ENCODE peak calls at places on chromosomes 3 and 15, in five cellular contexts. A is HFFc6, R is GM12865, M is brain microvascular endothelial cell, D is ascending aorta. J is an unnamed sample.

GRCh38 chr3:149625795-149626194 is 32.0 kb downstream of the WWTR1 start:
- DNase-seq in A (peak), R (no peak), M (no peak), D (no peak), J (no peak)

GRCh38 chr3:51591231-51591630 is 52.7 kb downstream of the RAD54L2 start:
- DNase-seq in A (no peak), R (no peak), M (peak), D (no peak), J (no peak)

GRCh38 chr3:135057996-135058395 is 262.9 kb downstream of the EPHB1 start:
- DNase-seq in A (no peak), R (no peak), M (no peak), D (no peak), J (no peak)

GRCh38 chr3:127011270-127011992 is 28.5 kb downstream of the PLXNA1 start:
- DNase-seq in A (no peak), R (no peak), M (no peak), D (peak), J (no peak)

GRCh38 chr15:64634576-64635485 is 140.6 kb downstream of the RBPMS2 start:
- DNase-seq in A (no peak), R (peak), M (peak), D (no peak), J (no peak)

GRCh38 chr15:51349156-51349844 is 7.8 kb downstream of the GLDN start:
- DNase-seq in A (no peak), R (no peak), M (no peak), D (no peak), J (no peak)

GRCh38 chr3:196804775-196805174 is 62.9 kb upstream of the SENP5 start:
- DNase-seq in A (no peak), R (no peak), M (no peak), D (no peak), J (no peak)

GRCh38 chr3:5016218-5017161 is 37.3 kb downstream of the BHLHE40 start:
- DNase-seq in A (no peak), R (peak), M (peak), D (no peak), J (no peak)

GRCh38 chr3:11523793-11524160 is 119.9 kb downstream of the VGLL4 start:
- DNase-seq in A (no peak), R (no peak), M (no peak), D (no peak), J (no peak)

GRCh38 chr3:159586587-159587202 is 401.9 kb upstream of the IL12A start:
- DNase-seq in A (peak), R (no peak), M (peak), D (no peak), J (no peak)

GRCh38 chr3:160076519-160076918 is 87.9 kb downstream of the IL12A start:
- DNase-seq in A (no peak), R (no peak), M (no peak), D (no peak), J (no peak)

GRCh38 chr3:78867409-78868372 is 900.1 kb downstream of the ROBO1 start:
- DNase-seq in A (peak), R (no peak), M (peak), D (no peak), J (no peak)

GRCh38 chr3:158278187-158278586 is 168.3 kb downstream of the RSRC1 start:
- DNase-seq in A (no peak), R (no peak), M (no peak), D (no peak), J (no peak)

GRCh38 chr3:185766645-185767323 is 58.1 kb downstream of the IGF2BP2 start:
- DNase-seq in A (peak), R (peak), M (no peak), D (no peak), J (no peak)

GRCh38 chr3:49867871-49868321 is 1.8 kb downstream of the CAMKV start:
- DNase-seq in A (no peak), R (peak), M (peak), D (no peak), J (no peak)

GRCh38 chr3:13282986-13283876 is 136.9 kb downstream of the NUP210 start:
- DNase-seq in A (no peak), R (no peak), M (no peak), D (no peak), J (no peak)

GRCh38 chr3:131848111-131848510 is 186.7 kb downstream of the CPNE4 start:
- DNase-seq in A (no peak), R (no peak), M (no peak), D (no peak), J (no peak)

GRCh38 chr15:66746231-66746605 is 44.2 kb downstream of the SMAD6 start:
- DNase-seq in A (no peak), R (no peak), M (no peak), D (no peak), J (no peak)

GRCh38 chr15:66745530-66746230 is 43.6 kb downstream of the SMAD6 start:
- DNase-seq in A (no peak), R (no peak), M (no peak), D (no peak), J (no peak)

GRCh38 chr15:66743204-66743603 is 41.2 kb downstream of the SMAD6 start:
- DNase-seq in A (no peak), R (no peak), M (no peak), D (no peak), J (no peak)

GRCh38 chr15:66743703-66744536 is 41.9 kb downstream of the SMAD6 start:
- DNase-seq in A (no peak), R (no peak), M (no peak), D (no peak), J (no peak)

GRCh38 chr15:66744610-66745279 is 42.7 kb downstream of the SMAD6 start:
- DNase-seq in A (no peak), R (no peak), M (no peak), D (no peak), J (no peak)
- TF ChIP-seq CTCF in A (no peak), R (no peak), M (peak), D (no peak), J (no peak)

GRCh38 chr15:62165029-62165792 is at the start of gene C2CD4B:
- DNase-seq in A (no peak), R (peak), M (no peak), D (no peak), J (no peak)
- TF ChIP-seq CTCF in A (no peak), R (no peak), M (peak), D (no peak), J (no peak)

GRCh38 chr15:41018534-41018933 is 65.3 kb downstream of the CHAC1 start:
- DNase-seq in A (no peak), R (no peak), M (no peak), D (no peak), J (no peak)
- TF ChIP-seq CTCF in A (no peak), R (no peak), M (peak), D (peak), J (no peak)

GRCh38 chr15:36282821-36283220 is 296.6 kb upstream of the CDIN1 start:
- DNase-seq in A (no peak), R (no peak), M (no peak), D (no peak), J (no peak)

GRCh38 chr15:36275656-36276055 is 303.8 kb upstream of the CDIN1 start:
- DNase-seq in A (no peak), R (no peak), M (no peak), D (no peak), J (no peak)

GRCh38 chr15:36278219-36278618 is 301.2 kb upstream of the CDIN1 start:
- DNase-seq in A (peak), R (peak), M (peak), D (no peak), J (no peak)
- TF ChIP-seq CTCF in A (peak), R (no peak), M (peak), D (no peak), J (no peak)

GRCh38 chr3:107997666-107998065 is 93.2 kb downstream of the CD47 start:
- DNase-seq in A (no peak), R (no peak), M (no peak), D (no peak), J (no peak)

GRCh38 chr3:108004647-108005046 is 86.2 kb downstream of the CD47 start:
- DNase-seq in A (no peak), R (no peak), M (no peak), D (no peak), J (no peak)

GRCh38 chr3:108006077-108006675 is 84.7 kb downstream of the CD47 start:
- DNase-seq in A (no peak), R (no peak), M (no peak), D (no peak), J (no peak)

GRCh38 chr3:107999215-107999775 is 91.5 kb downstream of the CD47 start:
- DNase-seq in A (peak), R (no peak), M (no peak), D (no peak), J (no peak)

DNA sequence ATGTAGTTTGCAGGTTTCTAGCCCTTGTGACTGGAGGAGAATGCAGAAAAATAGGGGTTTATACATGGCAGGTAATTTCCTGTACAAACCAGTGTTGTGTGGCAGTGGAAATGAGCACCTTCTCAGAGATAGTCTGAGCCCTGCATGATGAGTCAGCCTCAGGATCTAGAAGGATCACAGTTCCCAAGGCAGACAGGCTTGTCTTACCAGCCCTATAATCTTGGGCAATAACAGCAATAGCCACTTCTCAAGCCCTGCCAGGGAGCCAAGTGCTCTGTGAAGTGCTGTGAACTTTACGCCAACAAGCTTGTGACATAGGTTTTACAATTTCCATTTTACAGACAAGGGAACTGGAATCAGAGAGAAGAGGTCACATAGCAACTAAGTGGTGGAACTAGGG is 89.4 kb downstream of the CD47 start:
- DNase-seq in A (peak), R (no peak), M (no peak), D (no peak), J (no peak)
- TF ChIP-seq CTCF in A (no peak), R (no peak), M (no peak), D (no peak), J (no peak)

GRCh38 chr15:65824941-65825544 is 33.0 kb upstream of the DENND4A start:
- DNase-seq in A (peak), R (no peak), M (no peak), D (no peak), J (peak)
- TF ChIP-seq CTCF in A (no peak), R (no peak), M (no peak), D (no peak), J (no peak)